ENCODE peak calls at places on chromosomes 12 and 14, in five cellular contexts. T, W, B, D and V are unnamed samples.
A peak's percentile ranks its signal among the peaks of the same experiment; 100 is the strongest.

GRCh38 chr12:29674463-29674862 is 109.3 kb downstream of the TMTC1 start:
- DNase-seq in D (no peak), W (no peak), T (no peak), B (no peak), V (no peak)

GRCh38 chr14:69968151-69968550 is 88.9 kb downstream of the SMOC1 start:
- DNase-seq in W (no peak), D (no peak), T (no peak), B (no peak), V (peak; percentile 3)

GRCh38 chr12:27573972-27574371 is 50.0 kb downstream of the PPFIBP1 start:
- DNase-seq in T (no peak), D (peak; percentile 81), B (no peak), W (no peak), V (no peak)

GRCh38 chr12:6915023-6915788 is 826 bp downstream of the ENO2 start:
- DNase-seq in B (no peak), D (no peak), W (peak; percentile 70), T (no peak), V (peak; percentile 92)

GRCh38 chr12:57479376-57480115 is at the start of gene ARHGAP9:
- DNase-seq in D (no peak), B (no peak), T (peak; percentile 76), W (no peak), V (no peak)

GRCh38 chr14:24913026-24913425 is 136.9 kb downstream of the STXBP6 start:
- DNase-seq in D (no peak), W (no peak), B (no peak), T (no peak), V (no peak)

GRCh38 chr12:120847392-120848157 is 56.6 kb downstream of the SPPL3 start:
- DNase-seq in T (peak; percentile 46), W (no peak), B (no peak), D (no peak), V (no peak)

GRCh38 chr12:65510584-65511050 is 232.1 kb downstream of the MSRB3 start:
- DNase-seq in B (no peak), W (peak; percentile 73), T (no peak), D (no peak), V (peak; percentile 69)

GRCh38 chr12:131862994-131863710 is 31.3 kb upstream of the ULK1 start:
- DNase-seq in T (no peak), W (peak; percentile 68), D (no peak), B (no peak), V (no peak)

GRCh38 chr12:120264511-120265202 is 873 bp downstream of the PXN start:
- DNase-seq in T (no peak), W (no peak), D (no peak), B (no peak), V (no peak)

GRCh38 chr14:92039073-92039719 is 663 bp downstream of the TRIP11 start:
- DNase-seq in T (peak; percentile 6), W (peak; percentile 82), B (no peak), D (peak; percentile 85), V (peak; percentile 98)

GRCh38 chr12:50672158-50672557 is 91.7 kb upstream of the ATF1 start:
- DNase-seq in W (no peak), B (no peak), T (no peak), D (no peak), V (no peak)

GRCh38 chr12:45278447-45278846 is 62.6 kb downstream of the ANO6 start:
- DNase-seq in D (no peak), W (no peak), T (no peak), B (no peak), V (no peak)

GRCh38 chr14:104378636-104379225 is 200.8 kb upstream of the C14orf180 start:
- DNase-seq in D (no peak), W (peak; percentile 24), B (no peak), T (no peak), V (no peak)

GRCh38 chr12:45703942-45704341 is 25.6 kb upstream of the ARID2 start:
- DNase-seq in T (no peak), B (no peak), W (no peak), D (no peak), V (no peak)

GRCh38 chr12:75850751-75851462 is 180.7 kb downstream of the PHLDA1 start:
- DNase-seq in T (no peak), B (no peak), W (no peak), D (peak; percentile 35), V (peak; percentile 42)

GRCh38 chr12:466039-466438 is 6.3 kb downstream of the B4GALNT3 start:
- DNase-seq in W (no peak), T (no peak), B (no peak), D (no peak), V (no peak)

GRCh38 chr12:56957229-56958052 is at the start of gene RDH16:
- DNase-seq in T (no peak), B (no peak), D (no peak), W (no peak), V (no peak)

GRCh38 chr12:54018608-54018984 is 9.6 kb upstream of the HOXC6 start:
- DNase-seq in B (no peak), D (no peak), T (no peak), W (peak; percentile 89), V (no peak)

GRCh38 chr12:124453419-124454351 is 113.7 kb downstream of the NCOR2 start:
- DNase-seq in T (peak; percentile 78), W (peak; percentile 96), D (peak; percentile 60), B (no peak), V (peak; percentile 40)

GRCh38 chr14:92692822-92693226 is 55.6 kb downstream of the LGMN start:
- DNase-seq in W (peak; percentile 90), B (no peak), D (no peak), T (no peak), V (no peak)

GRCh38 chr12:26701604-26702215 is 131.3 kb downstream of the ITPR2 start:
- DNase-seq in B (no peak), D (no peak), W (no peak), T (peak; percentile 28), V (peak; percentile 57)

GRCh38 chr12:27969901-27970390 is 2.6 kb downstream of the PTHLH start:
- DNase-seq in B (no peak), W (peak; percentile 81), D (peak; percentile 64), T (peak; percentile 19), V (peak; percentile 88)

GRCh38 chr14:62443796-62444195 is 601.5 kb downstream of the KCNH5 start:
- DNase-seq in D (peak; percentile 96), W (no peak), B (no peak), T (no peak), V (peak; percentile 39)

GRCh38 chr14:68468437-68469207 is 324.2 kb downstream of the ZFP36L1 start:
- DNase-seq in B (no peak), W (peak; percentile 43), T (no peak), D (peak; percentile 87), V (no peak)

GRCh38 chr12:1220127-1221092 is 229.4 kb downstream of the ERC1 start:
- DNase-seq in W (no peak), B (no peak), T (no peak), D (no peak), V (no peak)

GRCh38 chr12:108305520-108305919 is 33.6 kb downstream of the CMKLR1 start:
- DNase-seq in B (peak; percentile 47), W (peak; percentile 92), T (no peak), D (peak; percentile 41), V (no peak)

GRCh38 chr12:106840217-106840616 is 65.7 kb downstream of the RIC8B start:
- DNase-seq in T (no peak), D (peak; percentile 45), W (no peak), B (no peak), V (peak; percentile 34)

GRCh38 chr14:100454437-100454836 is 131.3 kb downstream of the SLC25A47 start:
- DNase-seq in W (no peak), T (no peak), D (no peak), B (no peak), V (no peak)

GRCh38 chr12:87687362-87687761 is 341.8 kb downstream of the C12orf50 start:
- DNase-seq in T (no peak), D (peak; percentile 9), B (no peak), W (peak; percentile 39), V (peak; percentile 78)

GRCh38 chr12:90290980-90291975 is 582.6 kb upstream of the ATP2B1 start:
- DNase-seq in W (no peak), T (no peak), D (no peak), B (no peak), V (no peak)

GRCh38 chr12:118374909-118375308 is 1.4 kb upstream of the SUDS3 start:
- DNase-seq in D (no peak), T (no peak), B (no peak), W (no peak), V (no peak)